ENCODE peak calls at places on chromosomes 7 and 10, in six cellular contexts. P is spleen, D is fibroblast of the aortic adventitia, X is hepatocyte, W is ovary, V is PC-3. E is an unnamed sample.

GRCh38 chr10:77784856-77785255 is 141.7 kb downstream of the DLG5 start:
- DNase-seq in P (no peak), D (peak; percentile 71), X (no peak), W (no peak), V (no peak), E (no peak)

GRCh38 chr7:37918526-37918925 is 1.9 kb upstream of the SFRP4 start:
- DNase-seq in P (no peak), D (no peak), X (no peak), W (no peak), V (no peak), E (no peak)

GRCh38 chr7:151485006-151485732 is 34.5 kb downstream of the RHEB start:
- DNase-seq in P (no peak), D (peak; percentile 87), X (no peak), W (no peak), V (peak; percentile 68), E (no peak)

GRCh38 chr10:6228010-6228511 is 25.3 kb downstream of the PFKFB3 start:
- DNase-seq in P (peak; percentile 48), D (peak; percentile 90), X (no peak), W (no peak), V (peak; percentile 16), E (no peak)

GRCh38 chr10:114042895-114043531 is 653 bp upstream of the ADRB1 start:
- DNase-seq in P (no peak), D (peak; percentile 4), X (peak; percentile 39), W (no peak), V (no peak), E (peak; percentile 29)

GRCh38 chr10:92850186-92850585 is 1.9 kb downstream of the EXOC6 start:
- DNase-seq in P (no peak), D (no peak), X (no peak), W (no peak), V (peak; percentile 23), E (no peak)

GRCh38 chr7:110568932-110569331 is 522.0 kb upstream of the LRRN3 start:
- DNase-seq in P (no peak), D (no peak), X (no peak), W (no peak), V (no peak), E (no peak)

GRCh38 chr10:47438857-47439474 is 44.9 kb downstream of the ANXA8 start:
- DNase-seq in P (peak; percentile 31), D (peak; percentile 82), X (peak; percentile 87), W (no peak), V (peak; percentile 79), E (no peak)

GRCh38 chr10:123607386-123607785 is 58.8 kb upstream of the GPR26 start:
- DNase-seq in P (no peak), D (no peak), X (no peak), W (no peak), V (no peak), E (no peak)

GRCh38 chr7:155358066-155358947 is 60.6 kb downstream of the INSIG1 start:
- DNase-seq in P (peak; percentile 75), D (no peak), X (no peak), W (peak; percentile 13), V (no peak), E (no peak)

GRCh38 chr7:132171130-132171576 is 405.1 kb downstream of the PLXNA4 start:
- DNase-seq in P (no peak), D (peak; percentile 7), X (no peak), W (no peak), V (no peak), E (no peak)

GRCh38 chr10:3332732-3333131 is 160.2 kb upstream of the PITRM1 start:
- DNase-seq in P (no peak), D (no peak), X (no peak), W (no peak), V (no peak), E (no peak)

GRCh38 chr7:113125728-113126127 is 7.4 kb upstream of the SMIM30 start:
- DNase-seq in P (no peak), D (no peak), X (no peak), W (no peak), V (no peak), E (no peak)

GRCh38 chr7:43248961-43249807 is 136.7 kb downstream of the HECW1 start:
- DNase-seq in P (no peak), D (peak; percentile 62), X (no peak), W (peak; percentile 34), V (peak; percentile 66), E (no peak)

GRCh38 chr10:102781089-102781920 is 37.6 kb downstream of the WBP1L start:
- DNase-seq in P (no peak), D (peak; percentile 55), X (peak; percentile 32), W (no peak), V (no peak), E (no peak)
- H3K4me3 ChIP-seq in P (no peak overlapping the region), D (no peak overlapping the region), X (no peak overlapping the region), W (no peak overlapping the region), V (no peak overlapping the region), E (no peak overlapping the region)

DNA sequence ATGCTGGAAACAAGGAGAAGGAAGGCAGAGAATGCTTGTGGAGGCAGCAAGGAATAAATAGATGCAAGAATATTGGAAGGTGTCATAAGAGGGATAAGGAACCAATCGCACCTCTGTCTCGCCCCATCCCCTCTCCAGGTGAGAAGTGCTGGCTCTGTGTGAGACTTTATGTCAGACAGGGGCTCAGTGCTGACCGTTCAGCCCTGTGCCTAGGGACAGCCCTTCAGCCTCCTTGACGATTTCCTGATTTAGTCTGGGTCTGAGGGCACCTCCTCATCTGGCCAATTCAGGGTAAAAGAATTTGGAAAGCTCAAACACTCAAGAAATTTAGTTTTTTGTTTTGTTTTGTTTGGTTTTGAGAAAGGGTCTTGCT is 54.9 kb downstream of the FAM241B start:
- DNase-seq in P (no peak), D (no peak), X (no peak), W (no peak), V (no peak), E (no peak)
- H3K4me3 ChIP-seq in P (no peak overlapping the region), D (no peak overlapping the region), X (no peak overlapping the region), W (no peak overlapping the region), V (no peak overlapping the region), E (no peak overlapping the region)

DNA sequence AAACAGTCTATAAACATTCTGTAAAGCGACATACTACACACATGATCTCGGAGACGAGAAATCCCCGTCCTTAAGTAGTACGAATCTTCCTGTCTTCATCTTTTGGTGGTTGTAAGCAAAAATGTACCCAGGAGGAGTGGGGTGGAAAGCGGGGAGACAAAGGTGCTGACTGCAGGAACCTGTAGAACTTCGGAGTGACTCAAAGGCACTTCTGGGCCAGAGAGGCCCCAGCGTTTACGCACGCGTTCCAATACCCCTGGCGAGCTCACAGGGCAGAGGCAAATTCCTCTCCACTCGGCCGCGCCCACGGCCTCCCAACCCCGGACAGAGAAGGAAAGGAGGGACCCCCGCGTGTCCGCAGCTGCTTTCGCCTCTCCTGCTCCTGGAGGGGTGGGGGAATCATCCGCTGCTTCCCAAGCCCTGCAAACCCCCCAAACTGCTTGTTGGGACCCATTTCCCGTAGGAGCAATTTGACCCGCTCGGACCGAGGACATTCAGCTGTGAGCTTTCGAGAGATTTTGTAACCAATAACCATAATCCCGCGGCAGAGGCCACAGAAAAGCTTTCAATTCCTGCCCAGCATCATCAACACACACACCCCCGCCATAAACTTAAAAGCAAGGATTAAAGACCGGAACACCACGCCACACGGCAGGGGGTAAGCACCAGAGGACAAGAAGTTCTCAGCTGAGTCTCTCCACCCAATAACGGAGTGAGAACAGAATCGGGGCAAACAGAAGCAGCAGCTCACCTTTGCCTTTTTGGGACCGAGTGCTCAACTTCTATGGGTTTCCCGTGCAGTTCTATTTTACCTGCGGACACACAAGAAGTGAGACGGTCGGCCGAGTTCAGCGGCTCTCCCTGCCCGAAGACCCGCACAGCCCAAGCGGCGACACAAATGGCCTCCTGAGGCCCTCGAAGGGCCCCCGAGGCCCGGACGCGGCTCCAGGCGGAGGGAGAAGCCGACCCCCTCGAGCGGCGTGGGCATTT is 2.3 kb downstream of the IGF2BP3 start:
- DNase-seq in P (peak; percentile 59), D (peak; percentile 75), X (peak; percentile 76), W (no peak), V (peak; percentile 28), E (peak; percentile 30)
- H3K4me3 ChIP-seq in P (peak overlapping the region; percentile 37), D (peak overlapping the region; percentile 78), X (peak overlapping the region; percentile 69), W (no peak overlapping the region), V (peak overlapping the region; percentile 65), E (no peak overlapping the region)

GRCh38 chr7:29806793-29807178 is 478 bp downstream of the WIPF3 start:
- DNase-seq in P (no peak), D (no peak), X (no peak), W (no peak), V (no peak), E (no peak)
- H3K4me3 ChIP-seq in P (peak overlapping the region; percentile 41), D (peak overlapping the region; percentile 22), X (peak overlapping the region; percentile 62), W (peak overlapping the region; percentile 58), V (peak overlapping the region; percentile 65), E (no peak overlapping the region)

DNA sequence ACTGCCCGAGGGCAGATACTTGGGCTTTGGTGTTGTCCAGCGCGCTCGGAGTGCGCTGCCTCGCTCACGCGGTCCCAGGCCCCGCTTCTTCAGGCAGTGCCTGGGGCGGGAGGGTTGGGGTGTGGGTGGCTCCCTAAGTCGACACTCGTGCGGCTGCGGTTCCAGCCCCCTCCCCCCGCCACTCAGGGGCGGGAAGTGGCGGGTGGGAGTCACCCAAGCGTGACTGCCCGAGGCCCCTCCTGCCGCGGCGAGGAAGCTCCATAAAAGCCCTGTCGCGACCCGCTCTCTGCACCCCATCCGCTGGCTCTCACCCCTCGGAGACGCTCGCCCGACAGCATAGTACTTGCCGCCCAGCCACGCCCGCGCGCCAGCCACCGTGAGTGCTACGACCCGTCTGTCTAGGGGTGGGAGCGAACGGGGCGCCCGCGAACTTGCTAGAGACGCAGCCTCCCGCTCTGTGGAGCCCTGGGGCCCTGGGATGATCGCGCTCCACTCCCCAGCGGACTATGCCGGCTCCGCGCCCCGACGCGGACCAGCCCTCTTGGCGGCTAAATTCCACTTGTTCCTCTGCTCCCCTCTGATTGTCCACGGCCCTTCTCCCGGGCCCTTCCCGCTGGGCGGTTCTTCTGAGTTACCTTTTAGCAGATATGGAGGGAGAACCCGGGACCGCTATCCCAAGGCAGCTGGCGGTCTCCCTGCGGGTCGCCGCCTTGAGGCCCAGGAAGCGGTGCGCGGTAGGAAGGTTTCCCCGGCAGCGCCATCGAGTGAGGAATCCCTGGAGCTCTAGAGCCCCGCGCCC is at the start of gene NPY:
- DNase-seq in P (peak; percentile 78), D (no peak), X (no peak), W (no peak), V (no peak), E (no peak)
- H3K4me3 ChIP-seq in P (peak within 1 kb of the TSS; percentile 22), D (no peak within 1 kb of the TSS), X (no peak within 1 kb of the TSS), W (no peak within 1 kb of the TSS), V (no peak within 1 kb of the TSS), E (peak within 1 kb of the TSS; percentile 9)

E was measured in naive thymus-derived CD4-positive, alpha-beta T cell.